ENCODE peak calls at places on chromosomes 2 and 18, in six cellular contexts. R is astrocyte, U is PC-3, F is esophagus muscularis mucosa, D is neural progenitor cell, H is cardiac muscle cell. B is an unnamed sample. For H3K36me3 and H3K4me1, the result is how much of the 10 kb centered on the place peaks cover.

GRCh38 chr2:154698789-154699559 is 479 bp downstream of the KCNJ3 start:
- DNase-seq in H (peak), F (no peak), D (no peak), U (no peak), R (no peak), B (no peak)

GRCh38 chr2:101121174-101121573 is 30.0 kb downstream of the TBC1D8 start:
- DNase-seq in H (no peak), F (no peak), D (no peak), U (no peak), R (no peak), B (no peak)

GRCh38 chr2:120894936-120895335 is 159.3 kb downstream of the GLI2 start:
- DNase-seq in U (no peak), D (no peak), F (no peak), R (no peak), H (no peak), B (no peak)

GRCh38 chr18:11751305-11752115 is 62.4 kb downstream of the GNAL start:
- DNase-seq in H (no peak), U (no peak), F (no peak), D (peak), R (no peak), B (no peak)

GRCh38 chr2:15163316-15163715 is 397.8 kb downstream of the NBAS start:
- DNase-seq in U (no peak), R (peak), F (no peak), H (no peak), D (no peak), B (no peak)

GRCh38 chr2:42954227-42954962 is 162.0 kb upstream of the HAAO start:
- DNase-seq in H (no peak), F (no peak), R (peak), D (peak), U (no peak), B (no peak)

GRCh38 chr2:53051157-53051556 is 716.4 kb upstream of the CHAC2 start:
- DNase-seq in F (no peak), H (no peak), D (no peak), U (peak), R (no peak), B (no peak)

GRCh38 chr2:146642066-146642465 is 1202.8 kb upstream of the ACVR2A start:
- DNase-seq in F (no peak), D (no peak), R (no peak), H (no peak), U (no peak), B (no peak)

GRCh38 chr2:85827879-85828569 is 60.8 kb downstream of the ST3GAL5 start:
- DNase-seq in D (no peak), R (no peak), U (no peak), F (peak), H (no peak), B (no peak)

GRCh38 chr2:138309760-138310159 is 191.8 kb upstream of the SPOPL start:
- DNase-seq in R (no peak), D (no peak), U (no peak), F (no peak), H (no peak), B (no peak)

GRCh38 chr2:215668329-215668728 is 232.5 kb upstream of the FN1 start:
- DNase-seq in R (no peak), U (no peak), H (peak), D (no peak), F (no peak), B (no peak)

GRCh38 chr2:241217320-241218031 is 29.0 kb downstream of the ANO7 start:
- DNase-seq in U (peak), H (peak), F (no peak), R (peak), D (peak), B (peak)

GRCh38 chr2:10385501-10385900 is 62.6 kb downstream of the ODC1 start:
- DNase-seq in R (peak), D (peak), H (no peak), F (no peak), U (no peak), B (no peak)

GRCh38 chr2:149383340-149383739 is 53.0 kb downstream of the LYPD6 start:
- DNase-seq in F (no peak), H (no peak), U (peak), R (peak), D (no peak), B (no peak)

GRCh38 chr2:232891621-232892071 is 21.6 kb downstream of the SNORC start:
- DNase-seq in F (no peak), U (peak), R (peak), H (no peak), D (no peak), B (no peak)

GRCh38 chr2:178877874-178878273 is 70.7 kb upstream of the TTN start:
- DNase-seq in R (no peak), D (no peak), U (no peak), H (no peak), F (no peak), B (no peak)

GRCh38 chr18:11320981-11321380 is 171.6 kb upstream of the PIEZO2 start:
- DNase-seq in U (peak), F (no peak), D (no peak), H (no peak), R (peak), B (no peak)

GRCh38 chr18:31819106-31819924 is 58.6 kb upstream of the SLC25A52 start:
- DNase-seq in H (peak), U (peak), F (no peak), R (peak), D (peak), B (peak)

GRCh38 chr2:235135990-235136561 is 184.3 kb downstream of the SH3BP4 start:
- DNase-seq in R (peak), U (peak), H (peak), D (peak), F (no peak), B (peak)

GRCh38 chr2:160510617-160511016 is 17.0 kb upstream of the RBMS1 start:
- DNase-seq in D (no peak), R (no peak), U (no peak), H (peak), F (no peak), B (peak)

GRCh38 chr2:115160523-115161521 is 718.4 kb downstream of the DPP10 start:
- DNase-seq in R (no peak), F (no peak), U (no peak), D (peak), H (peak), B (peak)

GRCh38 chr18:12702221-12703095 is at the start of the genes CEP76 and PSMG2:
- DNase-seq in D (peak), F (peak), U (peak), H (peak), R (peak), B (peak)

GRCh38 chr18:217532-218334 is 50.1 kb downstream of the THOC1 start:
- DNase-seq in R (no peak), F (no peak), D (peak), U (no peak), H (no peak), B (no peak)

GRCh38 chr2:119826370-119826961 is 66.7 kb downstream of the PTPN4 start:
- DNase-seq in D (peak), H (peak), R (no peak), U (peak), F (no peak), B (peak)

GRCh38 chr2:38122344-38122743 is 46.4 kb upstream of the CYP1B1 start:
- DNase-seq in H (no peak), U (no peak), D (no peak), R (peak), F (peak), B (no peak)

GRCh38 chr2:237857791-237858190 is 1.6 kb upstream of the RAMP1 start:
- DNase-seq in F (peak), R (no peak), D (no peak), H (no peak), U (no peak), B (no peak)

GRCh38 chr2:7994397-7994951 is 687.4 kb upstream of the ID2 start:
- DNase-seq in H (no peak), R (no peak), F (no peak), D (peak), U (no peak), B (no peak)

GRCh38 chr18:62795813-62796212 is 80.5 kb downstream of the PHLPP1 start:
- DNase-seq in U (no peak), D (no peak), R (no peak), F (no peak), H (no peak), B (no peak)
- H3K4me3 ChIP-seq in U (no peak), D (no peak), R (no peak), F (no peak), H (no peak), B (no peak)

DNA sequence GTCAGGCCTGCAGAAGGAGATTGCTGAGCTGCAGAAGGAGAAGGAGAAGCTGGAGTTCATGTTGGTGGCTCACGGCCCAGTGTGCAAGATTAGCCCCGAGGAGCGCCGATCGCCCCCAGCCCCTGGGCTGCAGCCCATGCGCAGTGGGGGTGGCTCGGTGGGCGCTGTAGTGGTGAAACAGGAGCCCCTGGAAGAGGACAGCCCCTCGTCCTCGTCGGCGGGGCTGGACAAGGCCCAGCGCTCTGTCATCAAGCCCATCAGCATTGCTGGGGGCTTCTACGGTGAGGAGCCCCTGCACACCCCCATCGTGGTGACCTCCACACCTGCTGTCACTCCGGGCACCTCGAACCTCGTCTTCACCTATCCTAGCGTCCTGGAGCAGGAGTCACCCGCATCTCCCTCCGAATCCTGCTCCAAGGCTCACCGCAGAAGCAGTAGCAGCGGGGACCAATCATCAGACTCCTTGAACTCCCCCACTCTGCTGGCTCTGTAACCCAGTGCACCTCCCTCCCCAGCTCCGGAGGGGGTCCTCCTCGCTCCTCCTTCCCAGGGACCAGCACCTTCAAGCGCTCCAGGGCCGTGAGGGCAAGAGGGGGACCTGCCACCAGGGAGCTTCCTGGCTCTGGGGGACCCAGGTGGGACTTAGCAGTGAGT is 19.4 kb downstream of the FOSL2 start:
- DNase-seq in H (no peak), D (no peak), R (no peak), U (no peak), F (no peak), B (no peak)
- H3K36me3 ChIP-seq in H (under half), D (under half), R (half or more), U (half or more), F (half or more), B (under half)

GRCh38 chr2:6290626-6291025 is 575.1 kb downstream of the CMPK2 start:
- DNase-seq in R (no peak), U (no peak), D (no peak), H (no peak), F (no peak), B (no peak)

GRCh38 chr2:6297238-6297637 is 568.5 kb downstream of the CMPK2 start:
- DNase-seq in U (no peak), R (no peak), F (no peak), H (no peak), D (no peak), B (no peak)

GRCh38 chr2:6290212-6290611 is 575.5 kb downstream of the CMPK2 start:
- DNase-seq in H (no peak), D (no peak), U (no peak), F (no peak), R (no peak), B (no peak)

DNA sequence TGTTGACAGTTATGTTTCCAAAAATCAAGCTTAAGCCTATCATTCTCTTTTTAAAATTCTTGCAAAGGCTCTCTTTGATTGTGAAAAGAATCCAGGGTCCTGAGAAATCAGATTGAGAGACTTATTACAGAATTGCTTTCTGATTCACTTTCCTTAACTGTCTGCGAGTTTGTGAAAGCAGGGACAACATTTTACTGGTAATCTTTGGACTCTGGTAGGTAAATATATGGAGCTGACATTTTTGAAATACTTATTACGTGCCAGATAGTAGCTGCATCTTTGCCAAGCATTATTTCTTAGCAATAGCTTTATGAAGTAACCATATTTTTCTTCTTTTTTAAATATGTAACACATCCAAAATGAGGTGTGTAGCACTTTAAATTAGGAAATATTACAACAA is 570.9 kb downstream of the CMPK2 start:
- DNase-seq in U (no peak), H (no peak), D (no peak), R (no peak), F (no peak), B (no peak)
- H3K4me1 ChIP-seq in U (under half), H (under half), D (under half), R (under half), F (under half), B (under half)

GRCh38 chr2:11923935-11924334 is 177.5 kb downstream of the LPIN1 start:
- DNase-seq in D (no peak), R (no peak), H (peak), F (no peak), U (no peak), B (no peak)
- H3K4me3 ChIP-seq in D (no peak), R (no peak), H (no peak), F (no peak), U (no peak), B (no peak)

GRCh38 chr2:106124787-106125549 is 69.1 kb downstream of the UXS1 start:
- DNase-seq in F (no peak), D (no peak), H (no peak), R (no peak), U (peak), B (no peak)
- H3K36me3 ChIP-seq in F (half or more), D (under half), H (under half), R (under half), U (under half), B (under half)

GRCh38 chr2:222864296-222864695 is 3.5 kb downstream of the ACSL3 start:
- DNase-seq in F (no peak), D (peak), R (peak), U (peak), H (no peak), B (no peak)

GRCh38 chr2:222862068-222862914 is 1.5 kb downstream of the ACSL3 start:
- DNase-seq in F (no peak), R (no peak), H (peak), D (peak), U (peak), B (peak)

GRCh38 chr2:222860740-222861410 is at the start of gene ACSL3:
- DNase-seq in F (peak), U (peak), D (peak), R (peak), H (peak), B (peak)

GRCh38 chr2:222861411-222862067 is 703 bp downstream of the ACSL3 start:
- DNase-seq in D (no peak), H (no peak), U (no peak), F (no peak), R (no peak), B (peak)

GRCh38 chr2:222862915-222863544 is 2.2 kb downstream of the ACSL3 start:
- DNase-seq in F (no peak), R (no peak), H (no peak), U (peak), D (no peak), B (peak)
- H3K4me1 ChIP-seq in F (half or more), R (under half), H (under half), U (under half), D (under half), B (under half)

GRCh38 chr2:71456617-71457016 is 3.3 kb downstream of the DYSF start:
- DNase-seq in U (no peak), F (no peak), D (no peak), R (no peak), H (no peak), B (no peak)
- H3K4me3 ChIP-seq in U (no peak), F (no peak), D (no peak), R (no peak), H (no peak), B (no peak)

DNA sequence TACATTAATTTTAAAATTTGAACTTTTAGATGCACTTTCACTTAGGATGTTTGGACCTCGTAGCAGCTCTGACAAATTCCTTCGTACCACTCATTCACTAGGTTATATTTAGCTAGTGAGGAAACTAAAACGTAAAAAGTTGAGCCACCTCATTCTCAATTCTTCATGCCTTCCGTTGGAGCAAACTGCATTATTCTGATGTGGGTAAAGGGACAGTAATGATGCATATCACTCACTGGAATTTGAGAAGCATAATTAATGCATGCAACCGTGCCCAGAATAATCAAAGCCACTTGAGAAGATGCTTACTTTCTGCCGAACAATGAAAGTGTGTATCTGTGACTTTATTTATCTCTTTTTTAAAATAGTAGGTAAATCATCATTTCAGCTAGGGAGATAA is 2.2 kb downstream of the CNOT9 start:
- DNase-seq in R (peak), D (no peak), H (no peak), F (no peak), U (peak), B (no peak)
- H3K36me3 ChIP-seq in R (under half), D (under half), H (under half), F (under half), U (under half), B (under half)

DNA sequence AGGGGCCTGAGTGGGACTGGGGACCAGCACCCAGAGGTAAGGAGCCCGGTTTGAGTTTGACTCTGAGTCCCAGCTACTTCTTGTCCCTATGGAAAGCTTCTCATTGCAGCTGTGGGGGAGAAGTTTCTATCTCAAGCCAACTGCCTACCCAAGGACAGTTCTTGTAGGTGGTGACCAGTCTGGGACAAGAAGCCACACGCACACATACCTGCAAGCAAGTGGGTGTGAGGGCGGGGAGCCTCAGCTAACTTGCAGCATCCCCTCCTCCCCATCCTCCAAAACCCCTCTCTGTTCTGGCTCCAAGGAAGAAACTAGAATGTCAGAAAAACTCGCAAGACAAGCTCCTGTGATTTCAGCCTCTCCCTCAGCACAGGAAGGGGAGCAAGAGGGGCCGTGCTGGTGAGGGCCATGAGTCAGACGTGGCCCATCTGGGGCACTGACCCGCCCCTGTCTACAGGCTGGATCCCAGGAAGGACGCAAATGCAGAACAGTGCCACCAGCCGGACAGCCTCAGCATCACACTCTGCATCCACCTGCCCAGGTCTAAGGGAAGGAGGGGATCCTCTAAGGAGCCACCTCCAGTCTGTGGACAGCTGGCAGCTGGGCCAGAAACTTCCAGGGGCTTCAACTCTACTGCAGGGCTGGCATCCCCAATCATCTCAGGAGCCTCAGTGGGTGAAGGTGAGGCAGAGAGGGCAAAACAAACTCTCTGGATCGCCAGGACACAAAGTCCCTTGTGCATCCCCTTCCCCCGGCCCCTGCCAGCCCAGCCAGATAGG is 103.4 kb downstream of the TNS1 start:
- DNase-seq in D (peak), F (no peak), H (peak), R (peak), U (peak), B (peak)
- H3K4me1 ChIP-seq in D (under half), F (half or more), H (under half), R (half or more), U (under half), B (under half)